ENCODE peak calls at places on chromosomes 16 and 17, in five cellular contexts. A is neural progenitor cell; R is Peyer's patch; E is adrenal gland; O is effector memory CD4-positive, alpha-beta T cell. X is an unnamed sample.

GRCh38 chr17:29089601-29090044 is 46.7 kb downstream of the PIPOX start:
- DNase-seq in O (no peak), R (no peak), A (no peak), E (no peak), X (no peak)

GRCh38 chr16:1331712-1332617 is 1.5 kb upstream of the BAIAP3 start:
- DNase-seq in O (peak; percentile 26), A (peak; percentile 85), E (no peak), R (peak; percentile 71), X (no peak)

GRCh38 chr17:40095944-40096791 is 4.2 kb downstream of the NR1D1 start:
- DNase-seq in R (no peak), O (peak; percentile 87), E (peak; percentile 75), A (no peak), X (no peak)

GRCh38 chr16:62077998-62078397 is 41.8 kb upstream of the CDH8 start:
- DNase-seq in O (no peak), E (no peak), R (no peak), A (peak; percentile 70), X (peak; percentile 17)

GRCh38 chr17:20728181-20728580 is 148.7 kb downstream of the CDRT15L2 start:
- DNase-seq in E (no peak), A (no peak), O (no peak), R (no peak), X (no peak)

GRCh38 chr17:59827721-59828477 is 64.8 kb downstream of the TUBD1 start:
- DNase-seq in A (no peak), O (no peak), R (no peak), E (no peak), X (no peak)

GRCh38 chr17:83067718-83068261 is 11.6 kb upstream of the METRNL start:
- DNase-seq in R (peak; percentile 24), O (no peak), E (no peak), A (peak; percentile 57), X (no peak)

GRCh38 chr16:13542284-13542683 is 377.7 kb upstream of the ERCC4 start:
- DNase-seq in A (no peak), E (no peak), O (no peak), R (no peak), X (no peak)

GRCh38 chr17:82859431-82860403 is 19.9 kb upstream of the ZNF750 start:
- DNase-seq in A (peak; percentile 46), R (peak; percentile 51), E (peak; percentile 90), O (peak; percentile 31), X (no peak)

GRCh38 chr16:72468582-72468981 is 296.6 kb upstream of the PMFBP1 start:
- DNase-seq in A (no peak), E (no peak), R (no peak), O (no peak), X (no peak)

GRCh38 chr16:16774389-16774788 is 395.4 kb downstream of the NPIPA7 start:
- DNase-seq in R (no peak), O (no peak), A (no peak), E (no peak), X (no peak)

GRCh38 chr17:57402691-57403090 is 146.4 kb downstream of the MSI2 start:
- DNase-seq in O (no peak), E (no peak), A (no peak), R (no peak), X (no peak)
- H3K4me1 ChIP-seq in O (no peaks in the 10 kb centered on the region), E (no peaks in the 10 kb centered on the region), A (peaks cover 67% of the 10 kb centered on the region), R (peaks cover 11% of the 10 kb centered on the region), X (peaks cover 32% of the 10 kb centered on the region)

DNA sequence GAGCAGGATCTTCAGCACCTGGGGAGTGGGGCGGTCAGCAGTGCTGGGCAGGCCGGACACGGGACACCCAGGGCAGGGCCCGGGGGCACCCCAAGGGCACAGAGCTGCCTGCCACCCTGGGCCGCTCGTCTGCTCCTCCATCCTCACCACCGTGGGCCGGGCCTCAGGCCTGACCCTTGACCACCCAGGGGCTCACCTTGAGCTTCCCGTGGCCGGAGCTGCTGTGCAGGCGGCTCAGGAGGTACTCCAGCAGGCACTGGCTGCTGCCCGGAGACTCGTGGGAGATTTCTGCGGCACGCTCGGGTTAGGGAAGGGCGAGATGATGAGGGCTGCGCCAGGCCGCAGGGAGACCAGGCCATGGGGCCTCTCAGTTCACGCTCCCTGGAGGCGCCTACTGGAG is 2.1 kb downstream of the TEPSIN start:
- DNase-seq in E (no peak), A (no peak), R (no peak), O (no peak), X (no peak)
- H3K36me3 ChIP-seq in E (peaks cover 22% of the 10 kb centered on the region), A (no peaks in the 10 kb centered on the region), R (no peaks in the 10 kb centered on the region), O (peaks cover 23% of the 10 kb centered on the region), X (peaks cover 15% of the 10 kb centered on the region)

GRCh38 chr17:35489944-35490343 is 41.4 kb upstream of the SLFN13 start:
- DNase-seq in E (no peak), O (no peak), R (no peak), A (no peak), X (no peak)

GRCh38 chr17:35486920-35487727 is 38.6 kb upstream of the SLFN13 start:
- DNase-seq in R (no peak), O (peak; percentile 57), A (no peak), E (peak; percentile 23), X (no peak)

GRCh38 chr17:35496470-35497290 is 40.8 kb downstream of the SLFN12L start:
- DNase-seq in R (no peak), A (no peak), E (no peak), O (no peak), X (no peak)

GRCh38 chr17:35493040-35493439 is 44.4 kb downstream of the SLFN12L start:
- DNase-seq in E (no peak), A (no peak), O (no peak), R (no peak), X (no peak)

DNA sequence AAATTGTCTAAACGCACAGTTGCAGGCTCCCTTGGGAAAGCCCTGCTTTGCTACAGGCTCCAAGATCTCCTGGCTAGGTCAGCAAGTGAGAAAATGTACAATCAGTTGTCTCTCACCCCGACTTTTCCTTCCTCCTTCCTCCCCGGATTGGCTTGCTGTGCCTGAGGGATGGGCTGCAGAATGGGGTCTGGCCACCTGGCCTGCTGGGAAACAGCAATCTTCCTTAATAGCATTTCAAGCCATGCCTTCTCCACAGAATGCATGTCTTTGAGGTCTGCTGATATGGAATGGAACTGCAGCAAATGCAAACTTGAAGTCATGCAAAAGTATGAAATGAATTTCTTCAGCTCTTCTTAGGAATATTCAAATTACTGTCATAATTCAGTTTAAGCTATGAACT is 42.9 kb upstream of the SLFN13 start:
- DNase-seq in R (no peak), O (no peak), E (no peak), A (no peak), X (no peak)
- H3K27me3 ChIP-seq in R (no peaks in the 10 kb centered on the region), O (no peaks in the 10 kb centered on the region), E (peaks cover 93% of the 10 kb centered on the region), A (peaks cover 100% of the 10 kb centered on the region), X (peaks cover 2% of the 10 kb centered on the region)

GRCh38 chr16:4487955-4488481 is 11.8 kb downstream of the HMOX2 start:
- DNase-seq in O (no peak), E (peak; percentile 39), R (no peak), A (no peak), X (no peak)
- H3K4me1 ChIP-seq in O (peaks cover 44% of the 10 kb centered on the region), E (peaks cover 7% of the 10 kb centered on the region), R (peaks cover 5% of the 10 kb centered on the region), A (no peaks in the 10 kb centered on the region), X (no peaks in the 10 kb centered on the region)

GRCh38 chr16:31025344-31025743 is 8.0 kb upstream of the STX4 start:
- DNase-seq in A (no peak), O (no peak), R (no peak), E (no peak), X (no peak)
- H3K36me3 ChIP-seq in A (no peaks in the 10 kb centered on the region), O (no peaks in the 10 kb centered on the region), R (no peaks in the 10 kb centered on the region), E (no peaks in the 10 kb centered on the region), X (no peaks in the 10 kb centered on the region)